ENCODE peak calls at places on chromosomes 11 and 22, in five cellular contexts. Y, M, E, A and J are unnamed samples.

GRCh38 chr22:44669725-44670027 is 32.3 kb upstream of the PRR5 start:
- DNase-seq in Y (no peak), M (no peak), E (peak; percentile 57), A (no peak), J (no peak)

GRCh38 chr11:119807841-119808240 is 78.8 kb upstream of the NECTIN1 start:
- DNase-seq in Y (no peak), M (no peak), E (no peak), A (no peak), J (no peak)

GRCh38 chr11:108199446-108200321 is 22.8 kb downstream of the NPAT start:
- DNase-seq in Y (no peak), M (peak; percentile 24), E (no peak), A (no peak), J (no peak)

GRCh38 chr22:17746916-17747315 is 27.4 kb downstream of the BID start:
- DNase-seq in Y (no peak), M (no peak), E (no peak), A (no peak), J (no peak)

GRCh38 chr11:75633409-75634011 is 35.3 kb downstream of the MAP6 start:
- DNase-seq in Y (no peak), M (no peak), E (no peak), A (no peak), J (no peak)

GRCh38 chr11:64234840-64235379 is 526 bp downstream of the VEGFB start:
- DNase-seq in Y (no peak), M (no peak), E (peak; percentile 50), A (no peak), J (peak; percentile 43)

GRCh38 chr11:69940246-69940610 is 121.0 kb upstream of the FGF3 start:
- DNase-seq in Y (no peak), M (no peak), E (peak; percentile 7), A (no peak), J (no peak)

GRCh38 chr11:92332986-92333385 is 108.4 kb downstream of the FAT3 start:
- DNase-seq in Y (no peak), M (no peak), E (no peak), A (no peak), J (no peak)

GRCh38 chr11:67538823-67539505 is 15.7 kb upstream of the CABP2 start:
- DNase-seq in Y (no peak), M (no peak), E (no peak), A (no peak), J (no peak)

GRCh38 chr22:47630741-47631534 is 868.5 kb downstream of the TBC1D22A start:
- DNase-seq in Y (no peak), M (no peak), E (no peak), A (no peak), J (no peak)

GRCh38 chr11:8689726-8690255 is 7.2 kb downstream of the RPL27A start:
- DNase-seq in Y (no peak), M (no peak), E (no peak), A (no peak), J (no peak)

GRCh38 chr22:46079093-46079860 is 71.0 kb upstream of the PPARA start:
- DNase-seq in Y (no peak), M (peak; percentile 60), E (peak; percentile 6), A (no peak), J (no peak)

GRCh38 chr22:19893363-19893762 is 38.7 kb upstream of the GNB1L start:
- DNase-seq in Y (no peak), M (no peak), E (no peak), A (no peak), J (no peak)